ENCODE peak calls at places on chromosomes 6 and 20, in nine cellular contexts. One of them, this sample, is unnamed.

GRCh38 chr20:3720068-3720467 is 7.7 kb upstream of the SIGLEC1 start:
- DNase-seq in SW480: no peak
- DNase-seq in tibial nerve: no peak
- DNase-seq in NCI-H1092: no peak
- DNase-seq in midbrain: no peak
- DNase-seq in CD8-positive, alpha-beta T cell: no peak
- DNase-seq in CD4-positive, CD25-positive, alpha-beta regulatory T cell: no peak
- DNase-seq in erythroblast: no peak
- DNase-seq in mesendoderm: no peak
- DNase-seq in this sample: no peak

GRCh38 chr6:72149715-72150114 is 263.4 kb downstream of the RIMS1 start:
- DNase-seq in tibial nerve: no peak
- DNase-seq in NCI-H1092: no peak
- DNase-seq in CD4-positive, CD25-positive, alpha-beta regulatory T cell: no peak
- DNase-seq in CD8-positive, alpha-beta T cell: no peak
- DNase-seq in mesendoderm: no peak
- DNase-seq in erythroblast: no peak
- DNase-seq in SW480: no peak
- DNase-seq in midbrain: no peak
- DNase-seq in this sample: no peak

GRCh38 chr20:43379239-43379917 is 78.3 kb upstream of the SRSF6 start:
- DNase-seq in midbrain: no peak
- DNase-seq in NCI-H1092: no peak
- DNase-seq in tibial nerve: no peak
- DNase-seq in CD8-positive, alpha-beta T cell: no peak
- DNase-seq in mesendoderm: no peak
- DNase-seq in SW480: peak; percentile 69
- DNase-seq in erythroblast: no peak
- DNase-seq in CD4-positive, CD25-positive, alpha-beta regulatory T cell: no peak
- DNase-seq in this sample: peak; percentile 38

GRCh38 chr6:109867970-109868358 is 110.1 kb upstream of the GPR6 start:
- DNase-seq in SW480: no peak
- DNase-seq in midbrain: no peak
- DNase-seq in mesendoderm: no peak
- DNase-seq in erythroblast: no peak
- DNase-seq in CD8-positive, alpha-beta T cell: no peak
- DNase-seq in tibial nerve: no peak
- DNase-seq in NCI-H1092: no peak
- DNase-seq in CD4-positive, CD25-positive, alpha-beta regulatory T cell: no peak
- DNase-seq in this sample: no peak

GRCh38 chr20:50652702-50653294 is 38.5 kb downstream of the RIPOR3 start:
- DNase-seq in CD4-positive, CD25-positive, alpha-beta regulatory T cell: no peak
- DNase-seq in NCI-H1092: no peak
- DNase-seq in CD8-positive, alpha-beta T cell: no peak
- DNase-seq in erythroblast: no peak
- DNase-seq in SW480: no peak
- DNase-seq in tibial nerve: no peak
- DNase-seq in mesendoderm: no peak
- DNase-seq in midbrain: no peak
- DNase-seq in this sample: no peak

GRCh38 chr20:64156136-64156885 is 7.9 kb upstream of the MYT1 start:
- DNase-seq in erythroblast: no peak
- DNase-seq in mesendoderm: no peak
- DNase-seq in SW480: no peak
- DNase-seq in CD4-positive, CD25-positive, alpha-beta regulatory T cell: no peak
- DNase-seq in CD8-positive, alpha-beta T cell: no peak
- DNase-seq in midbrain: no peak
- DNase-seq in NCI-H1092: peak; percentile 56
- DNase-seq in tibial nerve: no peak
- DNase-seq in this sample: no peak

GRCh38 chr6:41706876-41707564 is 28.4 kb downstream of the TFEB start:
- DNase-seq in erythroblast: no peak
- DNase-seq in tibial nerve: peak; percentile 56
- DNase-seq in NCI-H1092: no peak
- DNase-seq in SW480: no peak
- DNase-seq in mesendoderm: no peak
- DNase-seq in midbrain: peak; percentile 42
- DNase-seq in CD8-positive, alpha-beta T cell: no peak
- DNase-seq in CD4-positive, CD25-positive, alpha-beta regulatory T cell: no peak
- DNase-seq in this sample: no peak

GRCh38 chr6:27644528-27644927 is 171.6 kb upstream of the ZNF184 start:
- DNase-seq in CD4-positive, CD25-positive, alpha-beta regulatory T cell: no peak
- DNase-seq in SW480: no peak
- DNase-seq in tibial nerve: no peak
- DNase-seq in midbrain: no peak
- DNase-seq in erythroblast: no peak
- DNase-seq in NCI-H1092: no peak
- DNase-seq in CD8-positive, alpha-beta T cell: no peak
- DNase-seq in mesendoderm: no peak
- DNase-seq in this sample: no peak

GRCh38 chr6:142356271-142356938 is 54.6 kb downstream of the ADGRG6 start:
- DNase-seq in erythroblast: no peak
- DNase-seq in SW480: no peak
- DNase-seq in mesendoderm: no peak
- DNase-seq in tibial nerve: no peak
- DNase-seq in NCI-H1092: no peak
- DNase-seq in CD4-positive, CD25-positive, alpha-beta regulatory T cell: no peak
- DNase-seq in midbrain: no peak
- DNase-seq in CD8-positive, alpha-beta T cell: no peak
- DNase-seq in this sample: peak; percentile 29